ENCODE peak calls at places on chromosome 2, in five cellular contexts. V, K, M, O and H are unnamed samples.

GRCh38 chr2:185859506-185859905 is 120.9 kb downstream of the FSIP2 start:
- DNase-seq in V (peak; percentile 11), K (no peak), M (no peak), O (no peak), H (no peak)

GRCh38 chr2:26770986-26771586 is 7.0 kb downstream of the SLC35F6 start:
- DNase-seq in V (peak; percentile 89), K (peak; percentile 83), M (peak; percentile 52), O (no peak), H (no peak)

GRCh38 chr2:24893934-24894333 is 26.1 kb downstream of the ADCY3 start:
- DNase-seq in V (peak; percentile 49), K (no peak), M (no peak), O (no peak), H (no peak)

GRCh38 chr2:55771612-55772011 is 78.0 kb upstream of the PNPT1 start:
- DNase-seq in V (peak; percentile 78), K (peak; percentile 52), M (no peak), O (no peak), H (peak; percentile 25)

GRCh38 chr2:147288131-147288530 is 556.7 kb upstream of the ACVR2A start:
- DNase-seq in V (no peak), K (no peak), M (peak; percentile 45), O (peak; percentile 3), H (no peak)

GRCh38 chr2:220437938-220438337 is 810.5 kb downstream of the SLC4A3 start:
- DNase-seq in V (no peak), K (no peak), M (no peak), O (no peak), H (no peak)

GRCh38 chr2:16094851-16095250 is 154.5 kb downstream of the MYCN start:
- DNase-seq in V (no peak), K (no peak), M (no peak), O (no peak), H (no peak)

GRCh38 chr2:8525582-8526402 is 156.1 kb upstream of the ID2 start:
- DNase-seq in V (peak; percentile 10), K (no peak), M (peak; percentile 95), O (no peak), H (peak; percentile 67)

GRCh38 chr2:72757177-72757775 is 68.6 kb downstream of the EXOC6B start:
- DNase-seq in V (peak; percentile 51), K (peak; percentile 16), M (no peak), O (no peak), H (no peak)

GRCh38 chr2:172977330-172978052 is 98.2 kb upstream of the MAP3K20 start:
- DNase-seq in V (no peak), K (no peak), M (no peak), O (no peak), H (no peak)

GRCh38 chr2:96114546-96114902 is 1.8 kb downstream of the ADRA2B start:
- DNase-seq in V (no peak), K (no peak), M (no peak), O (no peak), H (no peak)

DNA sequence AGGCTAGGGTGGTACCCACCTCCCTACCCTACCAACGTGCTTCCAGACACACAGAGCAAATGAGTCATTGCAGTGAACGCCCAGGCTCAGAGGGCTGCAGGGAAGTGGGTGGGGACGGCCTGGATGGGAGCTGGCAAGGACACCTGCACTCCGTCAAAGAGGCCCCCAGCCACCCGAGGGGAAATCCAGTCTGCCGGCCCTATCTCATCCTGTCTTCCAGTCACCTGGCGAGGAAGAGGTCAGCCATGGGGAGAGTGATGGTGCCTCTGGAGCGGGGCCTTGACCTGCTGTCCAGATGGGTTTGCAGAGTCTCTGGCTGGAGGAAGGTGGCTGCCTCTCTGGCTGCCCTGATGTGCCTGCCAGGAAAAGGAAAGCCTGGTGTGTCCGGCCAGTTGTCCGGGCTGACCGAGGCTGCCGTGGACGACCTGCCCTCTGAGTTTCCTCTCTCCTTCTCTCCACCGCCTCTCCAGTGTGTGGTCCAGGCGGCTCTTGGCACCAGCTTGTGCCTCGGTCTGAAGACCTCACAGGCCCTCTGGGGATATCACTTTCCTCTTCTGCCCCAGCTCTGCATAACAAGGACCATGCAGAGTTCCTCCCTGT is 209.7 kb upstream of the COPS8 start:
- DNase-seq in V (peak; percentile 31), K (no peak), M (no peak), O (no peak), H (no peak)
- TF ChIP-seq CTCF in V (no peak), K (no peak), M (no peak), O (no peak), H (no peak)

GRCh38 chr2:12555012-12555645 is 161.6 kb upstream of the TRIB2 start:
- DNase-seq in V (peak; percentile 62), K (peak; percentile 32), M (no peak), O (no peak), H (no peak)
- TF ChIP-seq CTCF in V (no peak), K (peak; percentile 36), M (no peak), O (no peak), H (no peak)

GRCh38 chr2:120223034-120223912 is at the start of gene TMEM185B:
- DNase-seq in V (peak; percentile 84), K (peak; percentile 80), M (peak; percentile 93), O (peak; percentile 86), H (peak; percentile 96)
- TF ChIP-seq CTCF in V (peak; percentile 24), K (peak; percentile 31), M (peak; percentile 41), O (no peak), H (peak; percentile 27)

GRCh38 chr2:211351998-211352397 is 795.6 kb downstream of the CPS1 start:
- DNase-seq in V (no peak), K (no peak), M (no peak), O (no peak), H (no peak)
- TF ChIP-seq CTCF in V (no peak), K (no peak), M (no peak), O (no peak), H (no peak)